ENCODE peak calls at places on chromosomes 11 and 22, in eight cellular contexts. A is M059J; C is activated CD4-positive, alpha-beta T cell treated with anti-CD3 and anti-CD28 coated beads, Interleukin-2, amount 50 U/mL, for 48 hours; P is PC-3; Y is effector CD4-positive, alpha-beta T cell; T is posterior cingulate gyrus; O is ovary; I is A172. H is an unnamed sample.

GRCh38 chr11:27524155-27524554 is 17.6 kb upstream of the LIN7C start:
- DNase-seq in A (peak), C (no peak), P (peak), Y (no peak), T (no peak), O (no peak), I (peak), H (no peak)

GRCh38 chr22:41929158-41929896 is 2.7 kb upstream of the TNFRSF13C start:
- DNase-seq in A (no peak), C (no peak), P (no peak), Y (no peak), T (no peak), O (no peak), I (no peak), H (no peak)

GRCh38 chr11:67082071-67082791 is 25.6 kb downstream of the RHOD start:
- DNase-seq in A (no peak), C (no peak), P (no peak), Y (no peak), T (no peak), O (peak), I (no peak), H (no peak)

GRCh38 chr11:130181295-130182272 is 22.0 kb downstream of the ST14 start:
- DNase-seq in A (peak), C (no peak), P (peak), Y (no peak), T (no peak), O (no peak), I (peak), H (no peak)

GRCh38 chr11:44622190-44622650 is 56.8 kb downstream of the CD82 start:
- DNase-seq in A (no peak), C (peak), P (no peak), Y (no peak), T (peak), O (peak), I (no peak), H (no peak)

GRCh38 chr11:96332236-96332761 is 10.7 kb downstream of the MAML2 start:
- DNase-seq in A (no peak), C (no peak), P (no peak), Y (no peak), T (no peak), O (no peak), I (no peak), H (no peak)

GRCh38 chr11:128492903-128493569 is 94.3 kb downstream of the ETS1 start:
- DNase-seq in A (no peak), C (no peak), P (no peak), Y (peak), T (no peak), O (no peak), I (no peak), H (no peak)

GRCh38 chr11:64564947-64565889 is 25.8 kb upstream of the SLC22A12 start:
- DNase-seq in A (no peak), C (no peak), P (no peak), Y (no peak), T (no peak), O (no peak), I (no peak), H (no peak)

GRCh38 chr22:30304495-30305244 is 15.4 kb upstream of the CASTOR1 start:
- DNase-seq in A (no peak), C (no peak), P (peak), Y (no peak), T (no peak), O (no peak), I (no peak), H (no peak)

GRCh38 chr11:75931124-75931523 is 116.1 kb downstream of the UVRAG start:
- DNase-seq in A (peak), C (no peak), P (peak), Y (no peak), T (no peak), O (no peak), I (no peak), H (no peak)

GRCh38 chr11:128061321-128061871 is 526.0 kb downstream of the ETS1 start:
- DNase-seq in A (peak), C (no peak), P (no peak), Y (no peak), T (no peak), O (no peak), I (peak), H (no peak)

GRCh38 chr11:67275606-67276409 is 9.5 kb downstream of the GRK2 start:
- DNase-seq in A (no peak), C (no peak), P (no peak), Y (no peak), T (peak), O (peak), I (no peak), H (no peak)

GRCh38 chr11:108788565-108789199 is 123.8 kb downstream of the DDX10 start:
- DNase-seq in A (peak), C (no peak), P (peak), Y (no peak), T (no peak), O (no peak), I (peak), H (no peak)

GRCh38 chr11:134387501-134387900 is 24.5 kb downstream of the B3GAT1 start:
- DNase-seq in A (no peak), C (no peak), P (no peak), Y (no peak), T (no peak), O (no peak), I (no peak), H (no peak)

GRCh38 chr22:28229566-28230483 is 310.8 kb upstream of the PITPNB start:
- DNase-seq in A (peak), C (no peak), P (no peak), Y (no peak), T (no peak), O (no peak), I (no peak), H (no peak)

GRCh38 chr11:60767388-60767811 is 10.7 kb downstream of the MS4A15 start:
- DNase-seq in A (no peak), C (peak), P (no peak), Y (no peak), T (no peak), O (no peak), I (no peak), H (no peak)

GRCh38 chr11:65225284-65226102 is 36.3 kb upstream of the POLA2 start:
- DNase-seq in A (peak), C (peak), P (no peak), Y (peak), T (peak), O (peak), I (no peak), H (peak)

GRCh38 chr11:58629857-58630256 is 7.4 kb downstream of the CNTF start:
- DNase-seq in A (peak), C (peak), P (peak), Y (no peak), T (no peak), O (no peak), I (peak), H (peak)

GRCh38 chr11:124122123-124122522 is 6.9 kb downstream of the VWA5A start:
- DNase-seq in A (no peak), C (no peak), P (no peak), Y (no peak), T (no peak), O (no peak), I (no peak), H (no peak)

GRCh38 chr11:94926698-94927237 is 46.6 kb downstream of the CWC15 start:
- DNase-seq in A (peak), C (no peak), P (peak), Y (no peak), T (no peak), O (peak), I (peak), H (no peak)

GRCh38 chr11:43366597-43367121 is 7.9 kb downstream of the TTC17 start:
- DNase-seq in A (peak), C (no peak), P (no peak), Y (no peak), T (no peak), O (no peak), I (no peak), H (no peak)